ENCODE peak calls at places on chromosome 5, in eight cellular contexts. L is spleen, K is HepG2, S is stomach, F is suprapubic skin, X is transverse colon, V is upper lobe of left lung, G is breast epithelium. R is an unnamed sample.
A peak's percentile ranks its signal among the peaks of the same experiment; 100 is the strongest.

GRCh38 chr5:43676083-43676840 is 73.3 kb downstream of the NNT start:
- DNase-seq in L (no peak), K (no peak), S (no peak), F (no peak), X (no peak), V (no peak), G (no peak), R (no peak)

GRCh38 chr5:62064993-62065392 is 241.0 kb upstream of the KIF2A start:
- DNase-seq in L (no peak), K (no peak), S (no peak), F (no peak), X (no peak), V (no peak), G (no peak), R (no peak)

GRCh38 chr5:171806976-171807823 is 21.6 kb downstream of the SMIM23 start:
- DNase-seq in L (peak; percentile 19), K (no peak), S (no peak), F (no peak), X (no peak), V (no peak), G (no peak), R (no peak)

GRCh38 chr5:134267366-134268018 is 41.6 kb upstream of the PPP2CA start:
- DNase-seq in L (no peak), K (no peak), S (no peak), F (no peak), X (no peak), V (no peak), G (no peak), R (no peak)

GRCh38 chr5:34986965-34987364 is 57.6 kb downstream of the DNAJC21 start:
- DNase-seq in L (no peak), K (no peak), S (no peak), F (no peak), X (no peak), V (no peak), G (no peak), R (no peak)

GRCh38 chr5:124706729-124707361 is 39.6 kb downstream of the ZNF608 start:
- DNase-seq in L (no peak), K (peak; percentile 9), S (peak; percentile 52), F (no peak), X (peak; percentile 31), V (peak; percentile 54), G (no peak), R (no peak)

GRCh38 chr5:168120416-168121137 is 170.9 kb upstream of the WWC1 start:
- DNase-seq in L (no peak), K (no peak), S (no peak), F (no peak), X (no peak), V (no peak), G (no peak), R (no peak)

GRCh38 chr5:171428849-171429542 is 9.5 kb downstream of the FGF18 start:
- DNase-seq in L (peak; percentile 46), K (no peak), S (no peak), F (peak; percentile 13), X (no peak), V (no peak), G (no peak), R (no peak)

GRCh38 chr5:1387059-1387755 is 42.3 kb upstream of the CLPTM1L start:
- DNase-seq in L (no peak), K (no peak), S (no peak), F (no peak), X (no peak), V (no peak), G (no peak), R (no peak)

GRCh38 chr5:106545325-106545724 is 1125.4 kb downstream of the EFNA5 start:
- DNase-seq in L (no peak), K (no peak), S (no peak), F (no peak), X (no peak), V (no peak), G (no peak), R (no peak)

GRCh38 chr5:172010278-172010677 is 3.8 kb upstream of the FBXW11 start:
- DNase-seq in L (no peak), K (peak; percentile 10), S (no peak), F (no peak), X (no peak), V (no peak), G (no peak), R (no peak)

GRCh38 chr5:124318661-124319060 is 427.8 kb downstream of the ZNF608 start:
- DNase-seq in L (no peak), K (no peak), S (no peak), F (no peak), X (no peak), V (no peak), G (no peak), R (no peak)

GRCh38 chr5:149133795-149134777 is 7.2 kb upstream of the ABLIM3 start:
- DNase-seq in L (no peak), K (no peak), S (peak; percentile 55), F (no peak), X (no peak), V (peak; percentile 81), G (no peak), R (no peak)

DNA sequence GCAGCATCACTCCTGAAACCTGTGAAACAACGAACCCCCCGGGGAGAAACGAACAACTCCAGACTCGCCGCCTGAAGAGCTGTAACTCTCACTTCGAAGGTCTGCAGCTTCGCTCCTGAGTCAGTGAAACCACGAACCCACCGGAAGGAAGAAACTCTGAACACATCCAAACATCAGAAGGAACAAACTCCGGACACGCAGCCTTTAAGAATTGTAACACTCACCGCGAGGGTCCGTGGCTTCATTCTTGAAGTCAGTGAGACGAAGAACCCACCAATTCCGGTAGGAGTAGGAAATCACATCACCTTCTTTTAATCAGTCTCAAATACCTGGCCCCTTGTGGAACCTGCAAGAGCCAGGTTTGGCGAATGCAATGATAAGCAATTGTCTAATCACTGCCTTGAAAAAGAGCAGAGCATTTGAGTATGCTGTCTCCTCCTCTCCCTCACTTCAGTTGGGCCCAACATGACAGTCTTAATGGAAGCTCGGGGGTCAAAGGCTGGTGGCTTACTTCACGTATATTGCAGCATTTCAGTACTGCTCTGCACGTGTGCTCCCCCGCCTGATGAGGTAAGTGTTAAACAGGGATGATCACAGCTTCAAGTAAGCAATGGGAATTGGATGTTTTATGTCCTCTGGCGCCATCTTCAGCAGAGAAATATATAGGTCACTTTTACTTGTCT is 471 bp downstream of the IRGM start:
- DNase-seq in L (peak; percentile 67), K (peak; percentile 78), S (no peak), F (no peak), X (peak; percentile 30), V (peak; percentile 55), G (no peak), R (peak; percentile 76)
- TF ChIP-seq POLR2AphosphoS5 in L (no peak), K (no peak), S (peak; percentile 65), F (no peak), X (no peak), V (no peak), G (peak; percentile 48), R (peak; percentile 67)

DNA sequence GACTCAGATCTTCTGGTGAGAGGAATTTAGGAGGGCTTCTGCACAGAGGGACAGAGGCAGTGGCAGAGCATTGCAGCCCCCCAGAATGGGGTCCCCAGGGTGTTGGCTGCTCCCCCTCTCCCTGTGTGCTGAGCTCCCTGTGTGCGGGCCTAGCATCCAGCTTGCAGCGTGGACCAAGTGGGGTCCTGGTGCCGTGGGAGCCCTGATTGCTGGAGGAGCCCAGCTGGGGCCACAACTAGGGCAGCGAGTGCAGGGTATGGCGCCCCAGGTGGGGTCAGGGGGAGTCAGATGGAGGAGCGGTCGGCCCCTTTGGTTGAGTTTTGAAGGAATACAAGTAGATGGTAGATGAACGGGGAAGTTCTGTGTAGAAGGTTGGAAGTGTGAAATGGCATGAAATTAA is 66.7 kb downstream of the TRIO start:
- DNase-seq in L (no peak), K (no peak), S (no peak), F (no peak), X (no peak), V (no peak), G (no peak), R (no peak)
- H3K4me1 ChIP-seq in L (peaks cover 73% of the 10 kb centered on the region), K (peaks cover 96% of the 10 kb centered on the region), S (peaks cover 69% of the 10 kb centered on the region), F (peaks cover 48% of the 10 kb centered on the region), X (peaks cover 93% of the 10 kb centered on the region), V (peaks cover 22% of the 10 kb centered on the region), G (peaks cover 1% of the 10 kb centered on the region), R (peaks cover 9% of the 10 kb centered on the region)

DNA sequence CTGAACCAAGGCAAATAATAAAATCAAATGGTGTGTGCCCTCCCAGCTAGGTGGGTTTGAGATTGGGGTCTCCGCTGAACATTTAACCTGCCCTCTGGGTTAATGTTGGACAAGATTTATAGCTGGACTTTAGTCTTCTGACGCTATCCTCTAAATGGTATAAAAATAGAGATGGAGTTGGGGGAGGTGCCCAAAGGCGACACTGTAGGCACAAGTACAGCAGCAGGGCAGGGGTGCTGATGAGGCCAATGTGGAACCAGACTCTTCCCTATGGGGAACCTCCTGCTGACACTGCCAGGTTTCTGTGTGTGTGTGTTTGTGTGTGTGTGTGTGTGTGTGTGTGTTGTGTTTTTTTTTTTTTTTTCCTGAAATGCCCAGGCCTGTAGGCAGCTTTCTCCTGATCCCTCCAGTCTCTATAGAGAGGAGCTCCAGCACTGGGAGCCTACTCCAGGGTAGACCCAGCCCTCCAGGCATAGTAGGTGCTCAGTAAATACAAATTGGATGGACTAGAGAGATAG is 37.9 kb downstream of the PCDH1 start:
- DNase-seq in L (peak; percentile 42), K (no peak), S (no peak), F (no peak), X (peak; percentile 72), V (no peak), G (no peak), R (no peak)
- TF ChIP-seq POLR2A in L (no peak), K (no peak), S (no peak), F (no peak), X (peak; percentile 89), V (no peak), G (no peak), R (no peak)

GRCh38 chr5:138461343-138462125 is 3.7 kb upstream of the EGR1 start:
- DNase-seq in L (no peak), K (no peak), S (peak; percentile 35), F (no peak), X (no peak), V (peak; percentile 37), G (no peak), R (no peak)

GRCh38 chr5:138464018-138464387 is 1.3 kb upstream of the EGR1 start:
- DNase-seq in L (peak; percentile 99), K (peak; percentile 86), S (peak; percentile 96), F (peak; percentile 96), X (peak; percentile 97), V (peak; percentile 95), G (peak; percentile 96), R (peak; percentile 94)

GRCh38 chr5:138465288-138466057 is at the start of gene EGR1:
- DNase-seq in L (peak; percentile 93), K (peak; percentile 88), S (peak; percentile 95), F (peak; percentile 98), X (peak; percentile 95), V (peak; percentile 95), G (peak; percentile 93), R (peak; percentile 96)

GRCh38 chr5:138464388-138465287 is 641 bp upstream of the EGR1 start:
- DNase-seq in L (peak; percentile 97), K (peak; percentile 97), S (peak; percentile 97), F (peak; percentile 99), X (peak; percentile 98), V (peak; percentile 95), G (peak; percentile 96), R (peak; percentile 99)

DNA sequence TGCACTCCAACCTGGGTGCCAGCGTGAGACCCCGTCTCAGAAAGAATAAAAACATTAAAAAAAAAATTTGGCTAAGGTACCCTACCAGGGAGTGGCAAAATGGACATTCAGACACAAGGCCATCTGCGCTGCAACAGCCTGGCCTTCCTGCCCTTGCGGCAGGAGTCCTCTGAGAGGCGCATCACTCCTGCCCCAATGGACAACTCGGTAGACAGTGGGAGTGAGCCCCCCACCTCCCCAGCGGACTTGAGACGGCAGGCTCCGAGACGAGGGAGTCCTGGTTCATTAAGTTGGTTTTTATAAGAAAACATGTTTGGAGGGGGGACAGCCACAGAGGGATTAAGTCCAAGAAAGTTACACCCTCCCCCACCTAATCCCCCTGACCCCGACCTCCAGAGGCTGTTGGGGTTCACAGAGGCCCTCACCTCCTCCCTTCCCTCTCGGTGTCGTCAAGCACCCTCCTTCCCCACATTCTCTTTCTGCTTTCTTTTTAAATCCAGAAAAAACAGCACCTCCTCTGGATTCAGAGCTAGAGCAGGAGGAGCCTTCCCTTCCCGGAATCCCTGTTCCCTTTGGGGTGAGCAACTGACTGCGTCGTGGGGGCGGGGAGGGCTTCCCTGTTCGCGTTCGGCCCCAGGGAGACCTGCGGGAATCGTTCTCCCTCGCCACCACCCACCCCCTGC is 1.8 kb upstream of the EGR1 start:
- DNase-seq in L (no peak), K (no peak), S (no peak), F (no peak), X (peak; percentile 41), V (peak; percentile 40), G (no peak), R (no peak)
- TF ChIP-seq POLR2AphosphoS5 in L (no peak), K (no peak), S (no peak), F (no peak), X (no peak), V (no peak), G (no peak), R (no peak)

R was measured in prostate gland.